ENCODE peak calls at places on chromosomes 16 and 17, in eight cellular contexts. Q, B, V, X, Y, J, H and D are unnamed samples. For H3K27me3, H3K9me3 and H3K36me3, the result is how much of the 10 kb centered on the place peaks cover.

GRCh38 chr17:39579318-39580081 is 28.2 kb downstream of the NEUROD2 start:
- DNase-seq in Q (no peak), B (no peak), V (peak), X (no peak), Y (no peak), J (no peak), H (peak), D (no peak)

GRCh38 chr16:79714440-79714839 is 113.9 kb upstream of the MAF start:
- DNase-seq in Q (no peak), B (peak), V (no peak), X (no peak), Y (no peak), J (no peak), H (no peak), D (no peak)

GRCh38 chr17:6862822-6863221 is 31.3 kb upstream of the TEKT1 start:
- DNase-seq in Q (no peak), B (no peak), V (no peak), X (no peak), Y (no peak), J (no peak), H (no peak), D (no peak)

GRCh38 chr16:57791903-57792461 is 10.3 kb downstream of the KIFC3 start:
- DNase-seq in Q (no peak), B (no peak), V (no peak), X (no peak), Y (no peak), J (no peak), H (no peak), D (no peak)

GRCh38 chr16:77675464-77676324 is 46.6 kb upstream of the NUDT7 start:
- DNase-seq in Q (no peak), B (peak), V (peak), X (peak), Y (peak), J (no peak), H (peak), D (peak)

GRCh38 chr17:55303701-55304145 is 39.0 kb downstream of the HLF start:
- DNase-seq in Q (no peak), B (no peak), V (no peak), X (peak), Y (no peak), J (no peak), H (no peak), D (no peak)

GRCh38 chr17:76134911-76135809 is 5.9 kb downstream of the FOXJ1 start:
- DNase-seq in Q (no peak), B (no peak), V (no peak), X (no peak), Y (no peak), J (no peak), H (no peak), D (no peak)

GRCh38 chr16:73171380-73171779 is 123.5 kb upstream of the ZFHX3 start:
- DNase-seq in Q (no peak), B (no peak), V (no peak), X (no peak), Y (no peak), J (no peak), H (no peak), D (no peak)

GRCh38 chr17:82283208-82283749 is 9.8 kb upstream of the CSNK1D start:
- DNase-seq in Q (no peak), B (no peak), V (no peak), X (peak), Y (no peak), J (no peak), H (no peak), D (no peak)

GRCh38 chr17:48215583-48216139 is 108.1 kb downstream of the SNX11 start:
- DNase-seq in Q (no peak), B (no peak), V (no peak), X (peak), Y (no peak), J (no peak), H (no peak), D (peak)

GRCh38 chr17:13619462-13619861 is 17.7 kb upstream of the HS3ST3A1 start:
- DNase-seq in Q (no peak), B (no peak), V (no peak), X (peak), Y (no peak), J (no peak), H (no peak), D (no peak)
- H3K27me3 ChIP-seq in Q (under half), B (under half), V (under half), X (under half), Y (under half), J (under half), H (under half), D (under half)

DNA sequence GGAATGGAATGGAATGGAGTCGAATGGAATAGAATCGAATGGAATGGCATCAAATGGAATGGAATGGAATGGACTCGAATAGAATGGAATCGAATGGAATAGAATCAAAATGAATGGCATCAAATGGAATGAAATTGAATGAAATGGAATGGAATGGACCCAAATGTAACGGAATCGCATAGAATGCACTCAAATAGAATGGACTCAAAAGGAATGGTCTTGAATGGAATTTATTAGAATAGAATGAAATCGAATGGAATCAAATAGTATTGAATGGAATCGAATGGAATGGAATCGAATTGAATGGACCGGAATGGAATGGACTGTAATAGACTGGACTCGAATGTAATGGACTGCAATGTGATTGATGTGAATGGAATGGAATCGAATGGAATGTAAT is 501.4 kb upstream of the WSB1 start:
- DNase-seq in Q (no peak), B (no peak), V (no peak), X (no peak), Y (no peak), J (no peak), H (no peak), D (no peak)
- H3K9me3 ChIP-seq in Q (half or more), B (under half), V (half or more), X (under half), Y (half or more), J (half or more), H (under half), D (under half)

DNA sequence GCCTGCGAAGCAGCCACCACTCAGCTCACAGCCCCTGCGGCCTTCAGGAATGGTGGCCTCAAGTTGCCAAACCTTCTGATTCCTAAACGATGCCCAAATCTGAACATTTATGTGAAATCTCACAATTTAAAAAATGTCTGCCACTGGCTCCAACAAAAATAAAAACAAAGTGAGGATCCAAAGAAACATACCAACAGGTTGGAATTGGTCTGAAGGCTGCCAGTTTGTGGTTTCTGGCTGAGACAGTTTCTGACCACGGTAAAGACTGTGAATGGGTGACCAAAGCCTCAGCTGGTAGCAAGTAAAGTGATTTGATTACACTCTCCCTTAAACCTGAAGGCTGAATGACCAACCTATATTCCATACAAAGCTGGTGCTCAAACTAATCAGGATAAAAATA is 24.9 kb downstream of the LITAFD start:
- DNase-seq in Q (no peak), B (no peak), V (no peak), X (no peak), Y (no peak), J (no peak), H (no peak), D (no peak)
- H3K36me3 ChIP-seq in Q (under half), B (half or more), V (half or more), X (half or more), Y (half or more), J (half or more), H (half or more), D (half or more)

GRCh38 chr17:72120878-72121163 is at the start of gene SOX9:
- DNase-seq in Q (no peak), B (peak), V (peak), X (peak), Y (no peak), J (peak), H (peak), D (peak)

GRCh38 chr17:72122336-72122667 is 1.5 kb downstream of the SOX9 start:
- DNase-seq in Q (no peak), B (no peak), V (no peak), X (no peak), Y (no peak), J (no peak), H (no peak), D (no peak)

GRCh38 chr17:72122668-72123495 is 2.1 kb downstream of the SOX9 start:
- DNase-seq in Q (no peak), B (no peak), V (peak), X (peak), Y (no peak), J (no peak), H (no peak), D (peak)

GRCh38 chr17:72121164-72122001 is 563 bp downstream of the SOX9 start:
- DNase-seq in Q (no peak), B (no peak), V (peak), X (peak), Y (no peak), J (peak), H (peak), D (peak)

DNA sequence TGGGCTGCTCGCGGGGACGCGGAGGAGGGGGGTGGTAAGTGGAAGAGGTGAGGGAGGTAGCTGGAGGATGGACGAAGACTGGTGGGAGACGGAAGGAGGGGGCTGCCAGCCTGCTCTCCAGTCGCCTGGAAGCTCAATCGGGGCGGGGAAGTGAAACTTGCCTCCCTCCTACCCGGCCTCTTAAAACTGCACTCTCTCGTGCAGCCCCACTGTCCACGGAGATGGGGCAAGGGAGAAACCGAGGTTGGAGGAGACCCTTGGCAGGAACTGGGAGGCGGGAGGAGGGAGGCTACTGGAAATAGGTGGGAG is 1.1 kb downstream of the SOX9 start:
- DNase-seq in Q (no peak), B (no peak), V (no peak), X (no peak), Y (no peak), J (no peak), H (no peak), D (no peak)
- H3K27me3 ChIP-seq in Q (under half), B (under half), V (half or more), X (under half), Y (under half), J (half or more), H (under half), D (half or more)

GRCh38 chr16:35687781-35688180 is 2228.4 kb downstream of the TP53TG3F start:
- DNase-seq in Q (no peak), B (no peak), V (no peak), X (no peak), Y (no peak), J (no peak), H (no peak), D (no peak)
- H3K9me3 ChIP-seq in Q (under half), B (under half), V (under half), X (under half), Y (half or more), J (under half), H (under half), D (under half)

DNA sequence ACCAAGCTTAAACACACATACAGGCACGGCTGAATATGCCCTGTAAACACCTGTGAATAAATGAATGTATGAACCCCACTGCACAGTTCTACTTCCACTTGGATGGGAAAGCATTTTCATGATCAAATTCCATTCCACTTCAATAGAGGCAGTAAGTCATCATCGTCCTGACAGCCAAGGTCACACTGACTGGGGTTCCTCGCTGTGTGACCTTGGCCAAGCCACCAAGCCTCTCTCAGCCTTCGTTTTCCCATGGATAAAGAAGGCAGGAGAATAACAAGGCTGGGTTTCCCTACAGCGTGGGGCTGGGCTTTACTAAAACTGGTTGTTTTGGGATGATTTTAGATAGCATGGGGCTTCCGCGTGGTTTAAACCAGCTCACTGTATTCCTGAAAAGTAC is 82.8 kb downstream of the TBC1D16 start:
- DNase-seq in Q (no peak), B (no peak), V (peak), X (no peak), Y (no peak), J (no peak), H (no peak), D (no peak)
- H3K36me3 ChIP-seq in Q (under half), B (under half), V (under half), X (under half), Y (under half), J (under half), H (under half), D (half or more)

GRCh38 chr17:4499431-4500187 is 928 bp downstream of the SPNS2 start:
- DNase-seq in Q (no peak), B (no peak), V (no peak), X (peak), Y (peak), J (no peak), H (peak), D (peak)

GRCh38 chr17:4501295-4501949 is 2.7 kb downstream of the SPNS2 start:
- DNase-seq in Q (no peak), B (no peak), V (no peak), X (no peak), Y (no peak), J (no peak), H (no peak), D (no peak)

GRCh38 chr17:4502466-4503154 is 3.9 kb downstream of the SPNS2 start:
- DNase-seq in Q (no peak), B (no peak), V (no peak), X (no peak), Y (no peak), J (no peak), H (no peak), D (no peak)

GRCh38 chr17:4498461-4499397 is at the start of gene SPNS2:
- DNase-seq in Q (no peak), B (peak), V (peak), X (peak), Y (peak), J (peak), H (peak), D (peak)

DNA sequence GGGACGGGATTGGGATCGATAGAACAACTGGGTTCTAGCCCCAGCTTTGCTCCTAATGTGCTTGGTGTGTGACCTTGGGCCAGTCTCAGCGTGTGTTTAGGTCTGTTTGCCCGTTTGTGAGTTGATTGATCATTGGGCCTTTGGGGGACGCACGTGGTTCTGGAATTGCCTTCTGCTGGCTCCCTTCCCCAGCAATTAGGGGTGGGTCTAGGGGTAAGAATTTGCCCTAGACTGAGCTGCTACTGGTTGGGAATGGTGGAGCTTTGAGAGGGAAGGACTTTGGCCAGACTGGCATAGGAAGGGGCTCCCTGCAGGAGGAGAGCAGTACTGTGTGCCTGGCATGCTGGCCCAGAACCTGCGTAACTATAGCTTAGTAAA is 1.5 kb downstream of the SPNS2 start:
- DNase-seq in Q (no peak), B (no peak), V (no peak), X (no peak), Y (no peak), J (no peak), H (no peak), D (no peak)
- H3K27me3 ChIP-seq in Q (under half), B (under half), V (under half), X (under half), Y (under half), J (under half), H (under half), D (under half)